ENCODE peak calls at places on chromosomes 2 and 18, in nine cellular contexts. W, R, Z, Y, L, A, N, I and P are unnamed samples.

GRCh38 chr18:36187826-36188721 is 777 bp downstream of the MOCOS start:
- DNase-seq in Y (no peak), R (no peak), W (peak; percentile 79), L (peak; percentile 32), A (no peak), I (no peak), N (no peak), Z (no peak), P (no peak)

GRCh38 chr2:186195726-186196125 is 290.3 kb upstream of the ZC3H15 start:
- DNase-seq in A (no peak), W (no peak), R (no peak), L (no peak), Y (no peak), Z (no peak), I (no peak), N (no peak), P (no peak)

GRCh38 chr2:72173640-72174321 is 26.1 kb upstream of the CYP26B1 start:
- DNase-seq in A (no peak), N (no peak), W (no peak), R (no peak), I (no peak), Y (no peak), Z (no peak), L (no peak), P (no peak)

GRCh38 chr2:241132549-241133435 is 16.5 kb downstream of the PASK start:
- DNase-seq in Z (no peak), I (no peak), W (no peak), L (no peak), N (no peak), A (no peak), R (no peak), Y (no peak), P (no peak)

GRCh38 chr2:75290600-75291140 is 91.3 kb upstream of the TACR1 start:
- DNase-seq in Z (no peak), I (no peak), R (no peak), L (no peak), N (no peak), W (no peak), Y (no peak), A (peak; percentile 10), P (no peak)

GRCh38 chr2:42928161-42928691 is 135.8 kb upstream of the HAAO start:
- DNase-seq in N (no peak), W (no peak), L (no peak), Z (no peak), R (no peak), A (no peak), I (no peak), Y (no peak), P (no peak)

GRCh38 chr2:33042226-33042625 is 95.5 kb downstream of the LTBP1 start:
- DNase-seq in Y (no peak), Z (no peak), I (no peak), W (no peak), N (no peak), R (no peak), A (no peak), L (no peak), P (no peak)

GRCh38 chr2:240919161-240919781 is 13.1 kb downstream of the CROCC2 start:
- DNase-seq in I (no peak), L (peak; percentile 7), A (no peak), R (no peak), Z (no peak), W (no peak), Y (no peak), N (peak; percentile 38), P (no peak)

GRCh38 chr2:195563857-195564512 is 93.0 kb upstream of the SLC39A10 start:
- DNase-seq in R (peak; percentile 32), W (peak; percentile 75), L (no peak), A (no peak), Y (no peak), N (no peak), Z (no peak), I (no peak), P (no peak)

GRCh38 chr2:188319845-188320244 is 28.2 kb downstream of the GULP1 start:
- DNase-seq in R (no peak), L (no peak), I (no peak), A (no peak), Z (no peak), N (no peak), Y (no peak), W (no peak), P (no peak)

GRCh38 chr18:28108801-28109200 is 68.1 kb downstream of the CDH2 start:
- DNase-seq in A (no peak), Y (no peak), R (no peak), I (no peak), W (no peak), L (no peak), N (no peak), Z (no peak), P (no peak)

GRCh38 chr18:21598726-21599584 is 1.5 kb downstream of the ESCO1 start:
- DNase-seq in A (no peak), Z (no peak), Y (no peak), I (no peak), L (no peak), W (no peak), N (no peak), R (no peak), P (no peak)

GRCh38 chr2:29011650-29012060 is 30.6 kb downstream of the TOGARAM2 start:
- DNase-seq in R (peak; percentile 88), L (peak; percentile 50), A (peak; percentile 69), I (peak; percentile 73), Z (peak; percentile 95), Y (no peak), W (no peak), N (no peak), P (peak; percentile 58)

GRCh38 chr2:150916434-150916833 is 345.2 kb downstream of the RBM43 start:
- DNase-seq in Y (no peak), A (no peak), L (no peak), R (no peak), Z (no peak), N (no peak), W (no peak), I (no peak), P (no peak)

GRCh38 chr2:1170241-1170640 is 219.6 kb downstream of the SNTG2 start:
- DNase-seq in Z (no peak), R (no peak), W (no peak), A (no peak), L (no peak), Y (no peak), N (no peak), I (no peak), P (no peak)

GRCh38 chr18:76410660-76411417 is 84.2 kb downstream of the ZNF516 start:
- DNase-seq in R (no peak), A (no peak), Z (no peak), Y (peak; percentile 49), N (no peak), L (no peak), I (no peak), W (no peak), P (no peak)

GRCh38 chr2:232365621-232366321 is 12.8 kb upstream of the ALPP start:
- DNase-seq in N (peak; percentile 15), I (no peak), A (no peak), L (no peak), R (no peak), Z (no peak), W (peak; percentile 84), Y (no peak), P (no peak)

GRCh38 chr2:241123816-241124536 is 21.9 kb upstream of the MTERF4 start:
- DNase-seq in Y (no peak), L (peak; percentile 81), R (peak; percentile 58), A (no peak), I (peak; percentile 34), N (no peak), Z (peak; percentile 58), W (no peak), P (no peak)

DNA sequence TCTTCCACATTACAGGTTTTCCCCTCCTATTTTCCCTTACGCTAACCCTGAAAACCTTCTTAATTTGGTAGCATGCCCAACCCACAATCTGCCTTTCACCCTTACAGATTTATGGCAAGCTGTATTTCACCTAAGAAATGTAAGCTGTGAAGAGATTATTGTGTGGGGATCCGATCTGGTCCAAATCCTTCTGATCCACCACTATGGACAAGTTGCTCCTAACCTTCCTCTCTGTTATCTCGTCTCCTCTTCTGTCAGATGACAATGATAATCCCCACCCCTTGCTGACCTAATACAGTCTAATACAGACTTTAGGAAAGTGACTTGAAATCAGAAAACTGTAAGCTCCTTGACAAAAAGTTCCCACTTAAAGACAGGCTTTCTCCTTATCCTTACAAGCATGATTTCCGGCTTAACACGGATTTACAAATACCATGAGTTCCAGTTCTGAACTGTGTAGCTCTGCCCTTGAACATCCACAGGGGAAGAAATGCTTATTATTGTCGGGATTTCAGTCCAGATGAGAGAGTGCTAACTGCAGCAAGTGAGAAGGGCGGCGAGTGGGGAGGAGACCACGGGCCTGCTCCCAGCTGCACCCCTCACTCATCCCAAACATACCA is 73.0 kb downstream of the LRRC30 start:
- DNase-seq in Z (no peak), L (no peak), W (no peak), Y (no peak), N (no peak), R (no peak), A (no peak), I (no peak), P (no peak)
- H3K27ac ChIP-seq in Z (no peak overlapping the region), L (no peak overlapping the region), W (no peak overlapping the region), Y (no peak overlapping the region), N (no peak overlapping the region), R (no peak overlapping the region), A (no peak overlapping the region), I (no peak overlapping the region), P (no peak overlapping the region)

GRCh38 chr2:20216130-20217025 is 8.6 kb downstream of the SDC1 start:
- DNase-seq in R (no peak), I (no peak), N (no peak), Y (no peak), Z (no peak), A (no peak), L (no peak), W (no peak), P (no peak)
- H3K27ac ChIP-seq in R (no peak overlapping the region), I (no peak overlapping the region), N (peak overlapping the region; percentile 97), Y (no peak overlapping the region), Z (no peak overlapping the region), A (no peak overlapping the region), L (no peak overlapping the region), W (no peak overlapping the region), P (peak overlapping the region; percentile 69)

DNA sequence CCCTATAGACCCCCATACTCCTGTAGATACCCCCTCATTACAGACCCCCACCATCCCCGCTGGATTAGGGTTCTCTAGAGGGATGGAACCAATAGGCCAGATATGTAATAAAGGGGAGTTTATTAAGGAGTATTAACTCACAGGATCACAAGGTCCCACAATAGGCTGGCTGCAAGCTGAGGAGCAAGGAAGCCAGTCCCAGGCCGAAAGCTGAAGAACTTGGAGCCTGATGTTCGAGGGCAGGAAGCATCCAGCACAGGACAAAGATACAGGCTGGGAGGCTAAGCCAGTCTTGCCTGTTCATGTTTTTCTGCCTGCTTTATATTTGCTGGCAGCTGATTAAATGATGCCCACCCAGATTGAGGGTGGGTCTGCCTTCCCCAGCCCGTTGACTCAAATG is 106.6 kb downstream of the AGAP1 start:
- DNase-seq in Z (no peak), I (no peak), N (no peak), R (no peak), Y (no peak), W (no peak), L (no peak), A (no peak), P (no peak)
- H3K27ac ChIP-seq in Z (no peak overlapping the region), I (no peak overlapping the region), N (no peak overlapping the region), R (no peak overlapping the region), Y (no peak overlapping the region), W (no peak overlapping the region), L (no peak overlapping the region), A (no peak overlapping the region), P (no peak overlapping the region)

DNA sequence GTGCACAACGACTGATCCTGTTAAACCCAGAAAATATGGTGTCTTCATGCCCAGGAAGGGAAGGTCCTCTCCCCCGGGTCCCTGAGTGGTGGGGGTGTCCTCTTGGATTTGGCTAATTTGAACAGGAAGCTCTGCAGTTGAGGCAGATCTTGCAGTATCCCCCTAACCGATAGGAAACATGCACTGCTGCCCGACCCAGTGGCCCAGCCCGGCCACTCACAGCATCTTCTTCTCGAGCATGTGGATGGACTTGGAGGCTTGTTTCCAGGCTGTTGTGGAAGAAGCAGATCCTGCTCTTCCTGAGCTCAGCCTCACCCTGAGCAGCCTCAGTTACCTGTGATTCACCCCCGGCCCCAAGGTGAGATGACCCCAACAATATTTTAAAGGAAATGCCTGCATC is 46.4 kb upstream of the ASB1 start:
- DNase-seq in L (no peak), R (no peak), Y (no peak), N (no peak), W (no peak), I (no peak), A (no peak), Z (no peak), P (no peak)
- H3K27ac ChIP-seq in L (no peak overlapping the region), R (no peak overlapping the region), Y (no peak overlapping the region), N (peak overlapping the region; percentile 85), W (peak overlapping the region; percentile 58), I (no peak overlapping the region), A (no peak overlapping the region), Z (no peak overlapping the region), P (no peak overlapping the region)